ENCODE peak calls at places on chromosome 15, in seven cellular contexts. One of them, this sample, is unnamed.

GRCh38 chr15:33021806-33022389 is 172.6 kb downstream of the FMN1 start:
- DNase-seq in neural progenitor cell: peak
- DNase-seq in CD4-positive, alpha-beta T cell: no peak
- DNase-seq in right lobe of liver: no peak
- DNase-seq in ovary: no peak
- DNase-seq in dorsolateral prefrontal cortex: no peak
- DNase-seq in K562: peak
- DNase-seq in this sample: no peak

GRCh38 chr15:40270246-40270995 is 12.4 kb downstream of the ANKRD63 start:
- DNase-seq in K562: no peak
- DNase-seq in CD4-positive, alpha-beta T cell: no peak
- DNase-seq in neural progenitor cell: no peak
- DNase-seq in right lobe of liver: no peak
- DNase-seq in ovary: no peak
- DNase-seq in dorsolateral prefrontal cortex: no peak
- DNase-seq in this sample: no peak

GRCh38 chr15:45393851-45394250 is 15.5 kb upstream of the GATM start:
- DNase-seq in dorsolateral prefrontal cortex: no peak
- DNase-seq in ovary: no peak
- DNase-seq in right lobe of liver: peak
- DNase-seq in K562: no peak
- DNase-seq in neural progenitor cell: no peak
- DNase-seq in CD4-positive, alpha-beta T cell: no peak
- DNase-seq in this sample: no peak

GRCh38 chr15:100869151-100869999 is 10.3 kb upstream of the ALDH1A3 start:
- DNase-seq in ovary: no peak
- DNase-seq in dorsolateral prefrontal cortex: no peak
- DNase-seq in K562: peak
- DNase-seq in right lobe of liver: no peak
- DNase-seq in CD4-positive, alpha-beta T cell: no peak
- DNase-seq in neural progenitor cell: peak
- DNase-seq in this sample: no peak

GRCh38 chr15:89043031-89044002 is 44.9 kb upstream of the ABHD2 start:
- DNase-seq in right lobe of liver: no peak
- DNase-seq in ovary: no peak
- DNase-seq in dorsolateral prefrontal cortex: no peak
- DNase-seq in CD4-positive, alpha-beta T cell: no peak
- DNase-seq in neural progenitor cell: no peak
- DNase-seq in K562: no peak
- DNase-seq in this sample: no peak

GRCh38 chr15:52331490-52332240 is 36.1 kb upstream of the MYO5C start:
- DNase-seq in K562: peak
- DNase-seq in neural progenitor cell: no peak
- DNase-seq in dorsolateral prefrontal cortex: no peak
- DNase-seq in right lobe of liver: peak
- DNase-seq in CD4-positive, alpha-beta T cell: peak
- DNase-seq in ovary: no peak
- DNase-seq in this sample: no peak

GRCh38 chr15:77507151-77507847 is 86.6 kb downstream of the HMG20A start:
- DNase-seq in ovary: peak
- DNase-seq in right lobe of liver: no peak
- DNase-seq in dorsolateral prefrontal cortex: no peak
- DNase-seq in neural progenitor cell: no peak
- DNase-seq in CD4-positive, alpha-beta T cell: no peak
- DNase-seq in K562: no peak
- DNase-seq in this sample: peak

GRCh38 chr15:92971081-92971480 is 71.0 kb downstream of the CHD2 start:
- DNase-seq in ovary: no peak
- DNase-seq in CD4-positive, alpha-beta T cell: no peak
- DNase-seq in dorsolateral prefrontal cortex: no peak
- DNase-seq in neural progenitor cell: no peak
- DNase-seq in right lobe of liver: no peak
- DNase-seq in K562: no peak
- DNase-seq in this sample: no peak

GRCh38 chr15:65038428-65038827 is 6.8 kb upstream of the SLC51B start:
- DNase-seq in ovary: no peak
- DNase-seq in right lobe of liver: no peak
- DNase-seq in K562: no peak
- DNase-seq in dorsolateral prefrontal cortex: no peak
- DNase-seq in neural progenitor cell: no peak
- DNase-seq in CD4-positive, alpha-beta T cell: no peak
- DNase-seq in this sample: no peak

GRCh38 chr15:70505411-70505919 is 257.9 kb downstream of the UACA start:
- DNase-seq in neural progenitor cell: no peak
- DNase-seq in K562: no peak
- DNase-seq in dorsolateral prefrontal cortex: no peak
- DNase-seq in right lobe of liver: no peak
- DNase-seq in ovary: peak
- DNase-seq in CD4-positive, alpha-beta T cell: no peak
- DNase-seq in this sample: no peak

GRCh38 chr15:63329567-63330350 is 51.9 kb downstream of the CA12 start:
- DNase-seq in K562: no peak
- DNase-seq in dorsolateral prefrontal cortex: no peak
- DNase-seq in ovary: no peak
- DNase-seq in neural progenitor cell: no peak
- DNase-seq in right lobe of liver: no peak
- DNase-seq in CD4-positive, alpha-beta T cell: no peak
- DNase-seq in this sample: no peak

GRCh38 chr15:57626713-57627440 is 35.2 kb downstream of the MYZAP start:
- DNase-seq in CD4-positive, alpha-beta T cell: no peak
- DNase-seq in neural progenitor cell: no peak
- DNase-seq in ovary: no peak
- DNase-seq in right lobe of liver: peak
- DNase-seq in K562: no peak
- DNase-seq in dorsolateral prefrontal cortex: no peak
- DNase-seq in this sample: no peak

GRCh38 chr15:76336254-76337046 is at the start of gene ISL2:
- DNase-seq in K562: peak
- DNase-seq in dorsolateral prefrontal cortex: peak
- DNase-seq in right lobe of liver: peak
- DNase-seq in neural progenitor cell: peak
- DNase-seq in CD4-positive, alpha-beta T cell: peak
- DNase-seq in ovary: no peak
- DNase-seq in this sample: peak

GRCh38 chr15:91855684-91856553 is 2.4 kb downstream of the SLCO3A1 start:
- DNase-seq in CD4-positive, alpha-beta T cell: no peak
- DNase-seq in ovary: no peak
- DNase-seq in neural progenitor cell: peak
- DNase-seq in K562: no peak
- DNase-seq in dorsolateral prefrontal cortex: no peak
- DNase-seq in right lobe of liver: no peak
- DNase-seq in this sample: peak

GRCh38 chr15:63601026-63601726 is 4.0 kb downstream of the FBXL22 start:
- DNase-seq in neural progenitor cell: peak
- DNase-seq in CD4-positive, alpha-beta T cell: peak
- DNase-seq in right lobe of liver: peak
- DNase-seq in K562: no peak
- DNase-seq in ovary: peak
- DNase-seq in dorsolateral prefrontal cortex: no peak
- DNase-seq in this sample: peak

GRCh38 chr15:94266000-94266399 is 34.6 kb downstream of the MCTP2 start:
- DNase-seq in dorsolateral prefrontal cortex: no peak
- DNase-seq in ovary: no peak
- DNase-seq in K562: no peak
- DNase-seq in CD4-positive, alpha-beta T cell: no peak
- DNase-seq in right lobe of liver: no peak
- DNase-seq in neural progenitor cell: no peak
- DNase-seq in this sample: no peak

GRCh38 chr15:68315035-68315434 is 37.5 kb downstream of the FEM1B start:
- DNase-seq in dorsolateral prefrontal cortex: no peak
- DNase-seq in K562: no peak
- DNase-seq in ovary: no peak
- DNase-seq in CD4-positive, alpha-beta T cell: no peak
- DNase-seq in right lobe of liver: no peak
- DNase-seq in neural progenitor cell: no peak
- DNase-seq in this sample: no peak

GRCh38 chr15:68314563-68314962 is 37.0 kb downstream of the FEM1B start:
- DNase-seq in K562: no peak
- DNase-seq in right lobe of liver: no peak
- DNase-seq in neural progenitor cell: no peak
- DNase-seq in dorsolateral prefrontal cortex: peak
- DNase-seq in CD4-positive, alpha-beta T cell: peak
- DNase-seq in ovary: peak
- DNase-seq in this sample: peak

GRCh38 chr15:68315495-68316007 is 38.0 kb downstream of the FEM1B start:
- DNase-seq in neural progenitor cell: peak
- DNase-seq in CD4-positive, alpha-beta T cell: peak
- DNase-seq in ovary: peak
- DNase-seq in right lobe of liver: no peak
- DNase-seq in dorsolateral prefrontal cortex: peak
- DNase-seq in K562: no peak
- DNase-seq in this sample: peak

GRCh38 chr15:68317281-68318007 is 39.9 kb downstream of the FEM1B start:
- DNase-seq in K562: no peak
- DNase-seq in ovary: no peak
- DNase-seq in right lobe of liver: no peak
- DNase-seq in neural progenitor cell: no peak
- DNase-seq in CD4-positive, alpha-beta T cell: no peak
- DNase-seq in dorsolateral prefrontal cortex: peak
- DNase-seq in this sample: peak

DNA sequence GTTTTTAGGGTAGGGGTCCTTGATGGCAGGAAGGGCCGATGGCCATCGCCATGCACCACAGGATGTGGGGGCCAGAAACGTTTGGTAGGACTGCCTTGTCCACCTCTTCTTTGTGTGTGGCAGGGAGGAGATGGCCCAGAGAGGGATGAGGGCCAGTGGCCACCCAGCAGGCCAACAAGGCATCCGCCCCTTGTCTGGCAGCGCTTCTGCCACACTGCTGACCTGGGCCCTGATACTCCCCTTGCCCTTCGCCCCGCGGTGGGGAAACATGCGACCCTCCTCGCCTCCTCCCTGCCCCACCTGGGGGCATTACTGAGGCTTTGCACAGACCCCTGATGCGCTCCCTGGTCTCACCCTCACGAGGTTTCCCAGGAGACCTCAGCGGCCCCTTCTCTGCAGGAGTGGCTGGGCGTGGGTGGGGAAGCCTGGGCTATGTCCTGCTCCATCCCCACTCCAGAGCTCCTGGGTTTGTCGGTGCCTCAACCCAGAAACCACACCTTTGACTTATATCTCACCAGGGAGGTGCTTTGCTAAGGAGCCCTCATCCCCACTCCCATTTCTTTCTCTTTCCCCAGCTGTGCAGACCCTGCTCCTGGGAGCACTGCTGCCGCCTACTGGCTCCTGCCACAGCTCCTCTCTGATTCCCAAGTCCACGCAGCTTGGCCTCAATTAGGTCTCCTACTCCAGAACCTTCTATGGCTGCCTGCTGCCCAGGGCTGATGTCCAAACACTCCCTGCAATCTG is 38.7 kb downstream of the FEM1B start:
- DNase-seq in CD4-positive, alpha-beta T cell: peak
- DNase-seq in neural progenitor cell: peak
- DNase-seq in K562: peak
- DNase-seq in ovary: peak
- DNase-seq in right lobe of liver: no peak
- DNase-seq in dorsolateral prefrontal cortex: peak
- DNase-seq in this sample: peak
- TF ChIP-seq CTCF in CD4-positive, alpha-beta T cell: no peak
- TF ChIP-seq CTCF in neural progenitor cell: peak
- TF ChIP-seq CTCF in K562: peak
- TF ChIP-seq CTCF in ovary: no peak
- TF ChIP-seq CTCF in right lobe of liver: peak
- TF ChIP-seq CTCF in dorsolateral prefrontal cortex: peak
- TF ChIP-seq CTCF in this sample: no peak

GRCh38 chr15:99721896-99722295 is 11.3 kb downstream of the LYSMD4 start:
- DNase-seq in K562: no peak
- DNase-seq in ovary: no peak
- DNase-seq in neural progenitor cell: no peak
- DNase-seq in CD4-positive, alpha-beta T cell: no peak
- DNase-seq in right lobe of liver: no peak
- DNase-seq in dorsolateral prefrontal cortex: no peak
- DNase-seq in this sample: no peak
- H3K27ac ChIP-seq in K562: no peak
- H3K27ac ChIP-seq in ovary: no peak
- H3K27ac ChIP-seq in neural progenitor cell: no peak
- H3K27ac ChIP-seq in CD4-positive, alpha-beta T cell: no peak
- H3K27ac ChIP-seq in right lobe of liver: no peak
- H3K27ac ChIP-seq in dorsolateral prefrontal cortex: no peak
- H3K27ac ChIP-seq in this sample: no peak

GRCh38 chr15:29935296-29936020 is 113.2 kb upstream of the TJP1 start:
- DNase-seq in dorsolateral prefrontal cortex: no peak
- DNase-seq in ovary: no peak
- DNase-seq in right lobe of liver: no peak
- DNase-seq in CD4-positive, alpha-beta T cell: no peak
- DNase-seq in neural progenitor cell: no peak
- DNase-seq in K562: no peak
- DNase-seq in this sample: no peak
- TF ChIP-seq CTCF in dorsolateral prefrontal cortex: peak
- TF ChIP-seq CTCF in ovary: no peak
- TF ChIP-seq CTCF in right lobe of liver: peak
- TF ChIP-seq CTCF in CD4-positive, alpha-beta T cell: no peak
- TF ChIP-seq CTCF in neural progenitor cell: no peak
- TF ChIP-seq CTCF in K562: no peak
- TF ChIP-seq CTCF in this sample: no peak

GRCh38 chr15:82950295-82950694 is 2.2 kb downstream of the HOMER2 start:
- DNase-seq in ovary: no peak
- DNase-seq in CD4-positive, alpha-beta T cell: no peak
- DNase-seq in right lobe of liver: no peak
- DNase-seq in K562: no peak
- DNase-seq in neural progenitor cell: no peak
- DNase-seq in dorsolateral prefrontal cortex: no peak
- DNase-seq in this sample: no peak

GRCh38 chr15:82946155-82946701 is 6.3 kb downstream of the HOMER2 start:
- DNase-seq in dorsolateral prefrontal cortex: no peak
- DNase-seq in right lobe of liver: no peak
- DNase-seq in neural progenitor cell: no peak
- DNase-seq in CD4-positive, alpha-beta T cell: no peak
- DNase-seq in K562: no peak
- DNase-seq in ovary: no peak
- DNase-seq in this sample: no peak

GRCh38 chr15:82952156-82953081 is at the start of gene HOMER2:
- DNase-seq in neural progenitor cell: peak
- DNase-seq in dorsolateral prefrontal cortex: no peak
- DNase-seq in CD4-positive, alpha-beta T cell: no peak
- DNase-seq in ovary: peak
- DNase-seq in right lobe of liver: peak
- DNase-seq in K562: no peak
- DNase-seq in this sample: peak

GRCh38 chr15:82951472-82952155 is 906 bp downstream of the HOMER2 start:
- DNase-seq in K562: no peak
- DNase-seq in neural progenitor cell: no peak
- DNase-seq in right lobe of liver: no peak
- DNase-seq in ovary: no peak
- DNase-seq in dorsolateral prefrontal cortex: no peak
- DNase-seq in CD4-positive, alpha-beta T cell: no peak
- DNase-seq in this sample: no peak

DNA sequence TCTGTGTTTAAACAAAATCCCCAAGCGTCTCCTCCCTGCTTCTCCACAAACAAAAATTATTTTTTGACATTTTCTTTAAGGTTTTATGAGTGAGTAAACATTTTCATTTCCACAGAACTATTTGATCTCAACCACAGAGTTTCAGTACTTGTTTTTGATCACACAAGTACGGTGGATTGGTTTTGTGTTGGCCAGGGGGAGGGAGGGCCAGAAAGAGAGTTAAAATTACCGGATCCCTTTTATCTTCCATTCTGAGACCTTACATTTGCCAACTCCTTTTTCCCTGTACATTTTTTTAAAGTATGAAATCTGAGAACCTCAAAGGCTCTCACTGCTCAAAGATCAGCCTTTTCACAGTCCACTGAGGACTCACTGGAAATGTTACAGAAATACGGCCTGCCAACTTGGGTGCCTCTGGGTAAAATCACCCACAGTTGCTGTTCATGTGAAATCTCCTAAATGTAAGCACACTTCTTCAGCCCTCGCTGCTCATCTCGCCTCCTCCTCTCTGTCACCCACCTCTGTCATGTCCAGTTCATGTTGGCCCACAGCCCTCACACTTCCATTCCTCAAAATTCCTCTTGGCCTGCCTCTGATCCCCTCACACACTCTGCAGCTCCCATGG is 1.7 kb downstream of the HOMER2 start:
- DNase-seq in CD4-positive, alpha-beta T cell: no peak
- DNase-seq in K562: no peak
- DNase-seq in right lobe of liver: no peak
- DNase-seq in neural progenitor cell: no peak
- DNase-seq in dorsolateral prefrontal cortex: no peak
- DNase-seq in ovary: no peak
- DNase-seq in this sample: no peak
- H3K27ac ChIP-seq in CD4-positive, alpha-beta T cell: no peak
- H3K27ac ChIP-seq in K562: no peak
- H3K27ac ChIP-seq in right lobe of liver: peak
- H3K27ac ChIP-seq in neural progenitor cell: no peak
- H3K27ac ChIP-seq in dorsolateral prefrontal cortex: no peak
- H3K27ac ChIP-seq in ovary: no peak
- H3K27ac ChIP-seq in this sample: no peak